ENCODE peak calls at places on chromosomes 3 and 15, in ten cellular contexts. Z is astrocyte of the spinal cord, D is A549, V is OCI-LY7, X is Panc1, Y is fibroblast of mammary gland, F is MM.1S, C is tibial artery, B is bronchial epithelial cell, K is PC-3. E is an unnamed sample.

GRCh38 chr3:124934577-124934976 is at the start of gene MUC13:
- DNase-seq in Z (no peak), D (no peak), V (no peak), X (no peak), Y (peak), F (no peak), C (no peak), B (no peak), K (peak), E (no peak)

GRCh38 chr3:114336122-114336697 is 42.4 kb downstream of the TIGIT start:
- DNase-seq in Z (peak), D (no peak), V (peak), X (no peak), Y (peak), F (peak), C (no peak), B (peak), K (no peak), E (no peak)

GRCh38 chr15:89680282-89680873 is 1.2 kb upstream of the PLIN1 start:
- DNase-seq in Z (peak), D (no peak), V (no peak), X (no peak), Y (peak), F (no peak), C (peak), B (peak), K (peak), E (no peak)

GRCh38 chr15:101407966-101408775 is 81.3 kb downstream of the PCSK6 start:
- DNase-seq in Z (no peak), D (no peak), V (no peak), X (no peak), Y (no peak), F (no peak), C (no peak), B (no peak), K (no peak), E (no peak)

GRCh38 chr3:38479431-38480092 is 16.6 kb upstream of the EXOG start:
- DNase-seq in Z (peak), D (peak), V (peak), X (peak), Y (peak), F (peak), C (peak), B (peak), K (peak), E (peak)

GRCh38 chr3:19149388-19149787 is 1.1 kb downstream of the KCNH8 start:
- DNase-seq in Z (peak), D (no peak), V (peak), X (no peak), Y (peak), F (peak), C (no peak), B (peak), K (peak), E (peak)

GRCh38 chr3:30538787-30539186 is 67.6 kb upstream of the TGFBR2 start:
- DNase-seq in Z (peak), D (peak), V (no peak), X (no peak), Y (peak), F (no peak), C (no peak), B (peak), K (peak), E (peak)

GRCh38 chr3:71299160-71299559 is 284.4 kb downstream of the FOXP1 start:
- DNase-seq in Z (no peak), D (no peak), V (no peak), X (no peak), Y (no peak), F (no peak), C (no peak), B (no peak), K (no peak), E (no peak)

GRCh38 chr3:21750831-21751391 is at the start of gene ZNF385D:
- DNase-seq in Z (peak), D (no peak), V (no peak), X (no peak), Y (peak), F (no peak), C (peak), B (peak), K (peak), E (peak)

GRCh38 chr3:69848113-69848512 is 108.8 kb downstream of the MITF start:
- DNase-seq in Z (no peak), D (no peak), V (no peak), X (no peak), Y (no peak), F (no peak), C (no peak), B (no peak), K (no peak), E (no peak)

GRCh38 chr15:72070817-72071447 is 47.0 kb downstream of the MYO9A start:
- DNase-seq in Z (no peak), D (no peak), V (peak), X (no peak), Y (no peak), F (no peak), C (no peak), B (no peak), K (no peak), E (no peak)

GRCh38 chr3:134035836-134036235 is 6.1 kb upstream of the SLCO2A1 start:
- DNase-seq in Z (no peak), D (no peak), V (no peak), X (no peak), Y (no peak), F (no peak), C (no peak), B (no peak), K (no peak), E (no peak)

GRCh38 chr15:58146734-58147133 is 8.6 kb downstream of the AQP9 start:
- DNase-seq in Z (no peak), D (no peak), V (no peak), X (peak), Y (peak), F (no peak), C (no peak), B (peak), K (peak), E (peak)

GRCh38 chr15:64909546-64909945 is 2.2 kb upstream of the ANKDD1A start:
- DNase-seq in Z (no peak), D (no peak), V (no peak), X (no peak), Y (no peak), F (no peak), C (no peak), B (no peak), K (no peak), E (no peak)

GRCh38 chr15:64912926-64913325 is 1.2 kb downstream of the ANKDD1A start:
- DNase-seq in Z (no peak), D (no peak), V (no peak), X (no peak), Y (no peak), F (no peak), C (no peak), B (no peak), K (no peak), E (no peak)

GRCh38 chr15:64912379-64912778 is 677 bp downstream of the ANKDD1A start:
- DNase-seq in Z (no peak), D (no peak), V (no peak), X (no peak), Y (no peak), F (no peak), C (no peak), B (no peak), K (no peak), E (no peak)

GRCh38 chr15:64907991-64908390 is 3.7 kb upstream of the ANKDD1A start:
- DNase-seq in Z (no peak), D (no peak), V (no peak), X (no peak), Y (no peak), F (no peak), C (no peak), B (no peak), K (no peak), E (no peak)

DNA sequence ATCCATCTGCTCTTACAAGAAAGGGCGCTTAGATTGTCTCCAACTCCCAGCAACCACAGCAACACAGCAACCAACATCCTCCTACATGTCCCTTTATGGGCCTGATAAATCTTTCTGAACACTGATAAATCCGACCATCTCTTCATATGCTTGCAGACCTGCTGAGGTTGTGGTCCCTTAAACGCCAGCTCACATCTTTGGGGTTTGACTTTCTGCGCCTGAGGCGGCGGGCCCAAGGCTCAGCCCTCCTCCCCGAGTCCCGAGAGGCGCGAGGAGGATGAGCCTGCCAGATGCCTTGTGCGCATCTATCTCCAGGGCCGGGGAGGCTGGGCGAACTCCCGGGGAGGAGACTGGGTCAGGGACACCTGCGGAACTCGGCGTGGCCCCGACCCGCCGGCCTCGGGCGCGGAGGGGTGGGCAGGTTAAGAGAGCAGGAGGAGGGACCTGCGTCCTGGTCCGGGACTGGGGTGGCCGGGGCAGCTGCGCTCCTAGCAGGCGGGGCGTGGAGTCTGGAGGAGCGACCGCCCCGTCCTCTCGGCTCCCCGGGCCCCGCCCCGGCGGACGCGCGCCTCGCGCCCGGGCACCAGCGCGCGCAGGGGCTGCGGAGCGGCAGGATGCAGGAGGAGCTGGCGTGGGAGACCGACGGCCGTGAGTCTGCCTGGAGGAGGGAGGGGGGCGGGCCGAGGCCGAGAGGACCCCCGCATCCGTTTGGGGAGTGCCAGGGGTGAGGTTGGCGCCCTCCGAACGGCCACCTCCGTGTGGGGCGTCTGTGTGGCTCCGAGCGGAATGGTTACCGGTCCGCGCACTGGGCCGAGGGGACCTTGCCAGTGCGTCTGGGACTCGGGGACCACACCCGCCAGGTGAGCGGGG is at the start of gene ANKDD1A:
- DNase-seq in Z (peak), D (peak), V (peak), X (no peak), Y (peak), F (peak), C (peak), B (peak), K (peak), E (peak)
- H3K4me3 ChIP-seq in Z (peak), D (peak), V (peak), X (peak), Y (peak), F (peak), C (peak), B (peak), K (peak), E (peak)

DNA sequence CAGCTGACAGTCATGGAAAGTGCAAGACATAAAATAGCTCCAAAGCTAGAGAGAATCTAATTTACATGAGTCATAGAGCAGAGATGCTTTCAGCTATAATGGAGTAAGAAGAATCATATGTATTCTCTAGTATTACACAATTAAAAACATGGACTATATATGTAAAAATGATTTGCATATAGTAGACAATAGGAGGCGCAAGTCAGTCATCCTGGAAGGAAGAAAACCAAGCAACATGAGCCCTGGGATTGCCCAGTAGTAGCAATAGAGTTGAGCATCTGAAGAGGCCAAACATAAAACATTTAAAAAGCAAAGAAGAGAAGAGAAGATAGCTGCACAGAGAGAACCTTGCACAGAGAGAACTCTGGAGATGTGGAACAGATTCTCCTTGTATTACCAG is 455.0 kb downstream of the EPHA3 start:
- DNase-seq in Z (no peak), D (no peak), V (no peak), X (no peak), Y (no peak), F (no peak), C (no peak), B (no peak), K (peak), E (no peak)
- TF ChIP-seq CTCF in Z (no peak), D (no peak), V (no peak), X (no peak), Y (no peak), F (no peak), C (no peak), B (no peak), K (peak), E (no peak)

GRCh38 chr3:46595819-46596218 is 16.5 kb upstream of the FAM240A start:
- DNase-seq in Z (no peak), D (no peak), V (no peak), X (no peak), Y (no peak), F (no peak), C (no peak), B (no peak), K (no peak), E (no peak)

GRCh38 chr3:46594723-46595122 is 17.6 kb upstream of the FAM240A start:
- DNase-seq in Z (no peak), D (no peak), V (no peak), X (no peak), Y (no peak), F (no peak), C (no peak), B (no peak), K (no peak), E (no peak)

GRCh38 chr3:46603461-46604062 is 8.8 kb upstream of the FAM240A start:
- DNase-seq in Z (no peak), D (no peak), V (no peak), X (no peak), Y (no peak), F (no peak), C (no peak), B (no peak), K (no peak), E (no peak)

GRCh38 chr3:46604127-46604526 is 8.2 kb upstream of the FAM240A start:
- DNase-seq in Z (no peak), D (no peak), V (no peak), X (no peak), Y (no peak), F (no peak), C (no peak), B (no peak), K (no peak), E (no peak)

DNA sequence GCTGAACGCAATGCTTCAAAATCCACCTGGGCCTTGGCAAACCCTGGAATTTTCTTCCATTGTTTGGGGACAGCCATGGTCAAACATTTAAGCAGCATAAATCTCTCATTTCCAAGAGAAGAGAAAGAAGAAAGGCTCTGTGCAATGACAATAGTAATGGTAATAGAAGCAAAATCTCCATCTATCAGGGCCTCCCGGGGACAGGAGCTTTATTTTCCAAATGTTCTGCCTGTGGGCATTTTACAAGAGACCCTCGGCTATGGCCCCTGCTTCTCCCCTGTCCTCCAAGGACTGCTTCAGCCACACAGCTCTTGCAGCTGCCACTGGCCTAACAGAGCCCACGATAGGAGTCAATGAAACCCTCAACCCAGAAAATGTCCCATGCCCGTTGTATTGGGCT is 12.7 kb upstream of the FAM240A start:
- DNase-seq in Z (no peak), D (no peak), V (no peak), X (no peak), Y (no peak), F (no peak), C (no peak), B (no peak), K (no peak), E (no peak)
- H3K4me3 ChIP-seq in Z (no peak), D (no peak), V (no peak), X (no peak), Y (no peak), F (no peak), C (no peak), B (no peak), K (no peak), E (no peak)

GRCh38 chr3:23834082-23834870 is 28.5 kb downstream of the UBE2E1 start:
- DNase-seq in Z (no peak), D (no peak), V (peak), X (no peak), Y (no peak), F (no peak), C (no peak), B (peak), K (no peak), E (peak)
- TF ChIP-seq CTCF in Z (no peak), D (peak), V (peak), X (peak), Y (peak), F (peak), C (no peak), B (no peak), K (peak), E (peak)

E was measured in epithelial cell of esophagus.